ENCODE peak calls at places on chromosomes 5 and 9, in ten cellular contexts. O is epithelial cell of prostate, C is PC-9, S is heart right ventricle, I is ovary, Q is AG04450, Z is substantia nigra, T is neural progenitor cell, L is endothelial cell of umbilical vein, F is Karpas-422. N is an unnamed sample.
A peak's percentile ranks its signal among the peaks of the same experiment; 100 is the strongest.

GRCh38 chr5:142360051-142360498 is 35.3 kb upstream of the SPRY4 start:
- DNase-seq in Z (no peak), F (no peak), S (no peak), T (no peak), Q (no peak), L (no peak), I (no peak), O (no peak), C (no peak), N (no peak)

GRCh38 chr5:65012411-65012972 is 243.8 kb downstream of the CWC27 start:
- DNase-seq in C (no peak), T (no peak), S (no peak), L (no peak), Q (no peak), I (no peak), Z (no peak), F (no peak), O (no peak), N (no peak)

GRCh38 chr9:37433754-37434435 is 11.4 kb downstream of the GRHPR start:
- DNase-seq in C (no peak), L (peak; percentile 20), Z (peak; percentile 88), F (no peak), O (no peak), S (peak; percentile 20), Q (no peak), I (no peak), T (peak; percentile 63), N (peak; percentile 68)

GRCh38 chr5:82494942-82495341 is 216.8 kb upstream of the RPS23 start:
- DNase-seq in I (no peak), T (no peak), Q (no peak), S (no peak), C (no peak), O (no peak), L (peak; percentile 30), F (peak; percentile 42), Z (no peak), N (no peak)

GRCh38 chr5:157558089-157558595 is 17.4 kb downstream of the ADAM19 start:
- DNase-seq in L (no peak), I (no peak), O (peak; percentile 51), F (no peak), C (peak; percentile 60), Z (no peak), Q (no peak), T (no peak), S (no peak), N (no peak)

GRCh38 chr5:89117131-89117644 is 234.2 kb upstream of the MEF2C start:
- DNase-seq in Z (no peak), T (no peak), I (no peak), O (peak; percentile 6), C (peak; percentile 11), Q (no peak), S (no peak), F (no peak), L (no peak), N (no peak)

GRCh38 chr9:37430841-37431597 is 8.5 kb downstream of the GRHPR start:
- DNase-seq in I (no peak), Q (no peak), F (no peak), T (peak; percentile 73), O (no peak), Z (peak; percentile 79), S (no peak), L (no peak), C (no peak), N (peak; percentile 84)

GRCh38 chr9:80417211-80417773 is 845.5 kb downstream of the TLE4 start:
- DNase-seq in Z (no peak), L (no peak), F (no peak), Q (no peak), C (no peak), S (no peak), T (no peak), O (no peak), I (no peak), N (no peak)

GRCh38 chr9:35406183-35406959 is 83.5 kb upstream of the RUSC2 start:
- DNase-seq in Q (no peak), F (no peak), Z (no peak), L (no peak), O (no peak), S (no peak), C (no peak), T (peak; percentile 93), I (peak; percentile 78), N (peak; percentile 90)

GRCh38 chr9:89342213-89342612 is 23.9 kb downstream of the SECISBP2 start:
- DNase-seq in I (no peak), O (no peak), L (no peak), T (no peak), Q (no peak), F (no peak), S (no peak), Z (no peak), C (no peak), N (no peak)

DNA sequence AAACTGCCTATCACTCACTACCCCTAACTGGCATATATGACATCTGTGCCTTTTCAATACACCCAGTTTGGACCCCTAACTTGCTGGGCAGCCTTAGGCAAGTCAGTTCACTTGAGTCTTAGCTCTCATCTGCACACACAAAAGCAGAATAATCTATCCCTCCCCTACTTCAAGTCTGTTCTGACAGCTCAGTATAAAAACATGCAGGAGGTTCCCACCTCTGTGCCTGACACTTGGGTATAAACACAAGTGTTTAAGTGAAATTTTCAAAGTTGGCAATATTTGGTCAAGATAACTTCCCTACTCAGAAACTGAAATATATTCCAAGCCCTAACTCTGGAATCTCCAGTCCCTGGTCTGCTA is 12.6 kb downstream of the HNRNPH1 start:
- DNase-seq in T (no peak), O (no peak), C (no peak), Q (no peak), S (no peak), L (no peak), Z (no peak), I (no peak), F (peak; percentile 70), N (no peak)
- H3K27ac ChIP-seq in T (peak overlapping the region; percentile 71), O (no peak overlapping the region), C (no peak overlapping the region), Q (no peak overlapping the region), S (no peak overlapping the region), L (no peak overlapping the region), Z (no peak overlapping the region), I (no peak overlapping the region), F (no peak overlapping the region), N (no peak overlapping the region)

GRCh38 chr5:43702293-43702692 is 99.3 kb downstream of the NNT start:
- DNase-seq in T (no peak), Z (no peak), C (no peak), F (no peak), Q (no peak), I (no peak), L (no peak), O (no peak), S (no peak), N (no peak)

GRCh38 chr5:43701227-43701626 is 98.2 kb downstream of the NNT start:
- DNase-seq in I (no peak), T (no peak), Z (no peak), C (no peak), F (no peak), Q (no peak), S (no peak), L (no peak), O (no peak), N (no peak)

GRCh38 chr5:43704243-43704642 is 101.3 kb downstream of the NNT start:
- DNase-seq in O (no peak), Q (no peak), T (no peak), F (no peak), L (no peak), C (no peak), I (no peak), Z (no peak), S (no peak), N (no peak)

GRCh38 chr5:43700591-43700990 is 97.6 kb downstream of the NNT start:
- DNase-seq in T (no peak), L (no peak), Q (no peak), O (no peak), Z (no peak), C (no peak), S (no peak), F (no peak), I (no peak), N (no peak)

DNA sequence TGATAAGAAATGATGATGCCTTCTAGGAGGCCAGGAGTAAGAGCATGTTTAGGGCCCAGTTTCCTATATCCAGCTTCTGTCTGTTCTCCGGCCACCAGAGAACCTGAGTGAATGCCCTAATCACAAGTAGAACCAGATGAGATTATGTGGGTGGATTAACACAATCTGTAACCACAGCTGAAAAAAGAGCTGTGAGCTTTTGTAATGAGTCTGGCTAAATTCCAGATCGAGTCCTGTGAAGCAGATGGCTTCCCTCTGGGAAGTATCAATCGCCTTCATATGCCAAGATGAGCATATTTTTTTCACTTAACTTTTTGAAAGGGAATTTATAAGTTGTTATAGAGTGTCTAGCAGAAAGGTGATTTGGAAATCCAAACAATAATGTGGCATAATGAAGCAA is 99.8 kb downstream of the NNT start:
- DNase-seq in F (no peak), L (no peak), O (no peak), Q (no peak), Z (no peak), T (peak; percentile 17), S (no peak), C (no peak), I (no peak), N (no peak)
- H3K27ac ChIP-seq in F (no peak overlapping the region), L (no peak overlapping the region), O (no peak overlapping the region), Q (no peak overlapping the region), Z (no peak overlapping the region), T (no peak overlapping the region), S (no peak overlapping the region), C (no peak overlapping the region), I (no peak overlapping the region), N (no peak overlapping the region)

DNA sequence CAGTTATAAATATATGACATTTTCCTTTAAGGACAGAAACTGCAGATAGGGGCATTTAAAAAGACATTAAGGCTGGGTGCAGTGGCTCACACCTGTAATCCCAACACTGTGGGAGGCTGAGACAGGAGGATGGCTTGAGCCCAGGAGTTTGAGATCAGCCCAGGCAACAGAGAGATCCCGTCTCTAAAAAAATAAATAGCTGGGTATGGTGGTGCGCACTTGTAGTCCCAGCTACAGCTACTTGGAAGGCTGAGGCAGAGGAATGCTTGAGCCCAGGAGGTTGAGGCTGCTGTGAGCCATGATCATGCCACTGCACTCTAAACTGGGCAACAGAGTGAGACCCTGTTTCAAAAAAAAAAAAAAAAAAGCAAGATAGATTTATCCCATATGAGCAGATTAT is 63.6 kb downstream of the CSNK1A1 start:
- DNase-seq in Q (no peak), S (no peak), L (no peak), Z (no peak), C (no peak), O (no peak), I (no peak), F (no peak), T (no peak), N (no peak)
- H3K27ac ChIP-seq in Q (peak overlapping the region; percentile 49), S (peak overlapping the region; percentile 82), L (no peak overlapping the region), Z (no peak overlapping the region), C (peak overlapping the region; percentile 92), O (peak overlapping the region; percentile 97), I (no peak overlapping the region), F (no peak overlapping the region), T (no peak overlapping the region), N (no peak overlapping the region)

DNA sequence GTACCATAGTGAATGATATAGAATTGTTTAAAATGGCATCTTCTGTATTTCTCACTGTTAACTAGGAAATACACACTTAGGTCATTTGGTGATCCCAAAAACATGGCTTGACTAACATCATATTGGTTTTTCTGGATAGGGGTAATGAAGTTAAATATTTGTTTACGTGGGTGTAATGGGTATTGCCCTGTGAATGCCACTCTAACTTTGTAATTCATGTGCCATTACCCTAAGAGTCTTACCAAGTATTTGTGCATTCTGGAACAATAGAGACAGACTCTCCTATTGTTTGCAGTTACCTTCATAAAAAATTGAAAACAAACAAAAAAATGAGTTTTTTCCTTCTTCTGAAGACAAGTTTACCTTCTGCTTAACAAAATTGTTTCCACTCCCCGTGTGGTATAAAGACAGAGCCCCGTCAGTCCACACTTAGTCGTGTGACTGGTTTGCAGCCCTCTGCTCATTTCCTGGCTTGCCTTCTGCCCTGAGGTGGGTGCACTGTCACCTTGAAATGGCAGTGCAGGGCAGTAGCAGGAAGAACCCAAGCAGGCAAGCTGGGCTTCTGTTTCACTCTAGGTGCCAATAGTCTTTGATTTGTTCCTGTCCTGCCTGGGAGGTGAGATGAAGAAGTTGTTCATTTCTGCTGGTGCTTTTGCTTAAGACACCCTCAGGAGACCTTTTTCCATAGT is 9.6 kb upstream of the CATSPER3 start:
- DNase-seq in C (no peak), I (no peak), Q (no peak), S (no peak), L (no peak), Z (no peak), O (no peak), F (no peak), T (no peak), N (no peak)
- H3K27ac ChIP-seq in C (peak overlapping the region; percentile 53), I (no peak overlapping the region), Q (no peak overlapping the region), S (no peak overlapping the region), L (no peak overlapping the region), Z (no peak overlapping the region), O (no peak overlapping the region), F (no peak overlapping the region), T (no peak overlapping the region), N (no peak overlapping the region)